ENCODE peak calls at places on chromosome 3, in six cellular contexts. H, Z, F, I, U and X are unnamed samples.
A peak's percentile ranks its signal among the peaks of the same experiment; 100 is the strongest.

GRCh38 chr3:194577985-194578905 is 55.0 kb downstream of the TMEM44 start:
- DNase-seq in U (no peak), I (no peak), H (peak; percentile 52), F (peak; percentile 84), Z (no peak), X (peak; percentile 83)

GRCh38 chr3:14274999-14275961 is 96.7 kb downstream of the LSM3 start:
- DNase-seq in F (no peak), H (peak; percentile 6), Z (no peak), U (no peak), I (no peak), X (no peak)

GRCh38 chr3:79154861-79155260 is 612.9 kb downstream of the ROBO1 start:
- DNase-seq in U (no peak), H (no peak), I (no peak), F (no peak), Z (no peak), X (peak; percentile 76)

GRCh38 chr3:190458040-190458439 is 8.3 kb upstream of the TMEM207 start:
- DNase-seq in F (no peak), I (no peak), H (no peak), U (no peak), Z (no peak), X (peak; percentile 8)

GRCh38 chr3:106745344-106746168 is 631.7 kb upstream of the CCDC54 start:
- DNase-seq in I (no peak), U (no peak), F (peak; percentile 23), Z (no peak), H (no peak), X (no peak)

GRCh38 chr3:137958635-137959034 is 51.3 kb upstream of the CLDN18 start:
- DNase-seq in H (no peak), F (no peak), Z (no peak), I (no peak), U (no peak), X (no peak)

GRCh38 chr3:129592362-129593150 is 13.9 kb downstream of the PLXND1 start:
- DNase-seq in F (peak; percentile 29), U (no peak), I (no peak), Z (no peak), H (no peak), X (no peak)

GRCh38 chr3:177484926-177485325 is 287.6 kb upstream of the TBL1XR1 start:
- DNase-seq in U (no peak), Z (no peak), I (no peak), H (no peak), F (no peak), X (no peak)

GRCh38 chr3:44845528-44846520 is 15.9 kb upstream of the TMEM42 start:
- DNase-seq in Z (no peak), F (peak; percentile 20), U (no peak), I (no peak), H (no peak), X (no peak)

GRCh38 chr3:113979916-113980315 is 32.1 kb downstream of the ZDHHC23 start:
- DNase-seq in H (no peak), F (no peak), Z (no peak), I (no peak), U (no peak), X (no peak)

GRCh38 chr3:129934234-129935123 is 40.0 kb upstream of the TRH start:
- DNase-seq in H (peak; percentile 30), I (peak; percentile 21), U (peak; percentile 20), Z (no peak), F (peak; percentile 43), X (peak; percentile 42)

GRCh38 chr3:26920579-26920978 is 298.0 kb downstream of the LRRC3B start:
- DNase-seq in Z (no peak), H (no peak), I (no peak), U (no peak), F (no peak), X (peak; percentile 1)

GRCh38 chr3:42486814-42487569 is 15.5 kb upstream of the VIPR1 start:
- DNase-seq in I (no peak), F (no peak), H (no peak), Z (no peak), U (no peak), X (no peak)

GRCh38 chr3:52606373-52607085 is 70.1 kb downstream of the UQCC5 start:
- DNase-seq in I (no peak), Z (peak; percentile 57), F (peak; percentile 3), H (no peak), U (no peak), X (peak; percentile 37)

GRCh38 chr3:84963137-84963536 is 4.3 kb downstream of the CADM2 start:
- DNase-seq in U (no peak), F (no peak), Z (no peak), H (no peak), I (no peak), X (no peak)

GRCh38 chr3:185822221-185822956 is 2.5 kb downstream of the IGF2BP2 start:
- DNase-seq in U (no peak), I (no peak), Z (no peak), H (no peak), F (peak; percentile 25), X (no peak)

GRCh38 chr3:146598486-146598885 is 6.7 kb downstream of the PLSCR5 start:
- DNase-seq in I (no peak), H (no peak), Z (no peak), U (no peak), F (no peak), X (no peak)

GRCh38 chr3:195147649-195148121 is 123.3 kb downstream of the XXYLT1 start:
- DNase-seq in U (peak; percentile 58), F (peak; percentile 61), I (no peak), Z (no peak), H (peak; percentile 47), X (no peak)

GRCh38 chr3:6644070-6644929 is 216.6 kb upstream of the GRM7 start:
- DNase-seq in U (no peak), I (no peak), H (no peak), F (no peak), Z (no peak), X (no peak)

GRCh38 chr3:108472011-108472591 is 38.3 kb downstream of the MYH15 start:
- DNase-seq in F (peak; percentile 68), Z (no peak), U (no peak), I (no peak), H (peak; percentile 7), X (peak; percentile 76)

GRCh38 chr3:59133350-59133749 is 83.5 kb upstream of the CFAP20DC start:
- DNase-seq in H (no peak), I (no peak), Z (no peak), F (peak; percentile 13), U (no peak), X (no peak)

GRCh38 chr3:170560717-170561382 is 25.0 kb downstream of the SLC7A14 start:
- DNase-seq in I (no peak), U (no peak), Z (no peak), H (no peak), F (no peak), X (peak; percentile 57)

GRCh38 chr3:169041677-169042171 is 621.8 kb downstream of the MECOM start:
- DNase-seq in Z (no peak), F (peak; percentile 60), I (no peak), H (no peak), U (no peak), X (peak; percentile 75)

GRCh38 chr3:18572809-18573208 is 147.7 kb upstream of the SATB1 start:
- DNase-seq in Z (no peak), H (no peak), U (no peak), F (no peak), I (no peak), X (no peak)

GRCh38 chr3:48688737-48689075 is 3.0 kb upstream of the NCKIPSD start:
- DNase-seq in U (no peak), I (no peak), H (no peak), Z (no peak), F (no peak), X (no peak)

GRCh38 chr3:107951111-107951510 is 139.7 kb downstream of the CD47 start:
- DNase-seq in Z (no peak), I (no peak), H (no peak), U (no peak), F (no peak), X (no peak)

GRCh38 chr3:28317438-28318022 is 31.0 kb upstream of the ZCWPW2 start:
- DNase-seq in Z (peak; percentile 16), F (peak; percentile 58), U (peak; percentile 6), I (peak; percentile 50), H (peak; percentile 16), X (peak; percentile 59)